ENCODE peak calls at places on chromosomes 3 and 15, in ten cellular contexts. G, N, O, H, T, R, Q, E, I and Z are unnamed samples. For H3K9me3, the result is how much of the 10 kb centered on the place peaks cover.

GRCh38 chr15:48090666-48091065 is 30.1 kb upstream of the SLC24A5 start:
- DNase-seq in G (no peak), N (no peak), O (no peak), H (no peak), T (no peak), R (no peak), Q (no peak), E (no peak), I (no peak), Z (no peak)

GRCh38 chr15:68623301-68623892 is 44.6 kb downstream of the CORO2B start:
- DNase-seq in G (peak), N (no peak), O (no peak), H (no peak), T (peak), R (no peak), Q (no peak), E (peak), I (no peak), Z (peak)

GRCh38 chr3:15754047-15754446 is 43.7 kb downstream of the ANKRD28 start:
- DNase-seq in G (peak), N (no peak), O (peak), H (no peak), T (no peak), R (no peak), Q (no peak), E (no peak), I (no peak), Z (peak)

GRCh38 chr15:54808321-54808720 is 388.4 kb downstream of the RSL24D1 start:
- DNase-seq in G (no peak), N (no peak), O (no peak), H (no peak), T (no peak), R (no peak), Q (no peak), E (no peak), I (no peak), Z (no peak)

GRCh38 chr15:65414841-65415621 is 7.7 kb downstream of the IGDCC4 start:
- DNase-seq in G (peak), N (no peak), O (peak), H (no peak), T (peak), R (no peak), Q (peak), E (peak), I (no peak), Z (peak)

GRCh38 chr15:72521682-72522081 is 47.6 kb downstream of the ARIH1 start:
- DNase-seq in G (peak), N (no peak), O (peak), H (peak), T (no peak), R (no peak), Q (no peak), E (no peak), I (no peak), Z (peak)

GRCh38 chr3:128252083-128252482 is 98.8 kb downstream of the EEFSEC start:
- DNase-seq in G (peak), N (no peak), O (no peak), H (no peak), T (no peak), R (no peak), Q (no peak), E (no peak), I (no peak), Z (no peak)

GRCh38 chr3:190182418-190183043 is 61.8 kb upstream of the P3H2 start:
- DNase-seq in G (peak), N (no peak), O (no peak), H (no peak), T (no peak), R (no peak), Q (peak), E (no peak), I (no peak), Z (peak)

GRCh38 chr3:19885468-19885867 is 48.5 kb downstream of the EFHB start:
- DNase-seq in G (peak), N (no peak), O (peak), H (no peak), T (no peak), R (no peak), Q (peak), E (no peak), I (no peak), Z (peak)

GRCh38 chr3:142027713-142028112 is 121.6 kb downstream of the TFDP2 start:
- DNase-seq in G (no peak), N (no peak), O (peak), H (no peak), T (no peak), R (peak), Q (no peak), E (no peak), I (no peak), Z (peak)

GRCh38 chr3:10526366-10526765 is 21.0 kb upstream of the ATP2B2 start:
- DNase-seq in G (no peak), N (no peak), O (no peak), H (no peak), T (no peak), R (no peak), Q (no peak), E (no peak), I (peak), Z (no peak)

GRCh38 chr3:16332904-16333426 is 68.0 kb downstream of the OXNAD1 start:
- DNase-seq in G (peak), N (no peak), O (no peak), H (no peak), T (no peak), R (no peak), Q (no peak), E (no peak), I (no peak), Z (peak)

GRCh38 chr3:125163739-125164601 is 48.6 kb downstream of the SLC12A8 start:
- DNase-seq in G (no peak), N (no peak), O (no peak), H (no peak), T (peak), R (peak), Q (no peak), E (no peak), I (peak), Z (peak)

GRCh38 chr15:101004986-101005747 is 86.0 kb downstream of the LRRK1 start:
- DNase-seq in G (no peak), N (no peak), O (no peak), H (peak), T (no peak), R (peak), Q (no peak), E (no peak), I (no peak), Z (no peak)

GRCh38 chr3:172201136-172201989 is 162.0 kb downstream of the FNDC3B start:
- DNase-seq in G (peak), N (peak), O (peak), H (peak), T (peak), R (peak), Q (no peak), E (peak), I (peak), Z (peak)

GRCh38 chr15:41258706-41259471 is 27.8 kb downstream of the CHP1 start:
- DNase-seq in G (peak), N (no peak), O (no peak), H (no peak), T (no peak), R (peak), Q (no peak), E (no peak), I (no peak), Z (peak)

GRCh38 chr3:130800829-130801228 is 54.2 kb upstream of the PIK3R4 start:
- DNase-seq in G (no peak), N (no peak), O (no peak), H (no peak), T (no peak), R (no peak), Q (no peak), E (no peak), I (no peak), Z (peak)

GRCh38 chr3:25906132-25906906 is 116.4 kb downstream of the OXSM start:
- DNase-seq in G (peak), N (no peak), O (no peak), H (no peak), T (no peak), R (no peak), Q (no peak), E (no peak), I (no peak), Z (no peak)

GRCh38 chr15:43799209-43799944 is 643 bp downstream of the SERINC4 start:
- DNase-seq in G (no peak), N (no peak), O (no peak), H (no peak), T (no peak), R (peak), Q (no peak), E (no peak), I (no peak), Z (no peak)

GRCh38 chr3:9074079-9074478 is 110.8 kb upstream of the RAD18 start:
- DNase-seq in G (peak), N (no peak), O (no peak), H (no peak), T (no peak), R (no peak), Q (no peak), E (no peak), I (no peak), Z (no peak)

GRCh38 chr3:158711886-158712285 is 20.4 kb downstream of the RARRES1 start:
- DNase-seq in G (peak), N (no peak), O (peak), H (no peak), T (no peak), R (no peak), Q (peak), E (no peak), I (no peak), Z (peak)

GRCh38 chr3:47250309-47251060 is 32.1 kb downstream of the KIF9 start:
- DNase-seq in G (peak), N (peak), O (peak), H (peak), T (peak), R (peak), Q (peak), E (peak), I (peak), Z (no peak)

GRCh38 chr3:127492426-127492825 is 98.1 kb downstream of the TPRA1 start:
- DNase-seq in G (no peak), N (no peak), O (no peak), H (no peak), T (no peak), R (no peak), Q (no peak), E (no peak), I (no peak), Z (no peak)

GRCh38 chr3:8839607-8840325 is 70.4 kb upstream of the OXTR start:
- DNase-seq in G (peak), N (no peak), O (no peak), H (no peak), T (no peak), R (no peak), Q (peak), E (no peak), I (no peak), Z (peak)

GRCh38 chr3:171712168-171712938 is 97.9 kb downstream of the PLD1 start:
- DNase-seq in G (peak), N (peak), O (peak), H (no peak), T (no peak), R (no peak), Q (peak), E (no peak), I (no peak), Z (peak)

GRCh38 chr3:98521897-98522537 is 685 bp downstream of the CLDND1 start:
- DNase-seq in G (peak), N (peak), O (peak), H (peak), T (peak), R (peak), Q (peak), E (no peak), I (no peak), Z (peak)

GRCh38 chr15:63122002-63122893 is 587 bp downstream of the LACTB start:
- DNase-seq in G (peak), N (peak), O (peak), H (peak), T (peak), R (peak), Q (peak), E (peak), I (peak), Z (peak)

GRCh38 chr3:53891500-53892334 is at the start of gene SELENOK:
- DNase-seq in G (peak), N (peak), O (peak), H (peak), T (peak), R (peak), Q (peak), E (peak), I (peak), Z (peak)

GRCh38 chr3:113697192-113698090 is 999 bp upstream of the USF3 start:
- DNase-seq in G (peak), N (peak), O (no peak), H (peak), T (no peak), R (peak), Q (peak), E (no peak), I (no peak), Z (peak)

GRCh38 chr3:125024817-125025216 is 31.0 kb downstream of the HEG1 start:
- DNase-seq in G (no peak), N (no peak), O (no peak), H (no peak), T (peak), R (no peak), Q (no peak), E (peak), I (no peak), Z (no peak)

GRCh38 chr15:93900476-93901400 is 330.6 kb upstream of the MCTP2 start:
- DNase-seq in G (no peak), N (no peak), O (no peak), H (no peak), T (no peak), R (no peak), Q (no peak), E (no peak), I (no peak), Z (no peak)

GRCh38 chr3:71102111-71103039 is 481.2 kb downstream of the FOXP1 start:
- DNase-seq in G (peak), N (no peak), O (peak), H (no peak), T (no peak), R (no peak), Q (no peak), E (no peak), I (no peak), Z (peak)

GRCh38 chr3:73510298-73510697 is 114.4 kb downstream of the PDZRN3 start:
- DNase-seq in G (no peak), N (no peak), O (no peak), H (no peak), T (no peak), R (no peak), Q (no peak), E (no peak), I (no peak), Z (no peak)

GRCh38 chr15:77702211-77702957 is 69.7 kb upstream of the LINGO1 start:
- DNase-seq in G (peak), N (no peak), O (no peak), H (peak), T (peak), R (peak), Q (peak), E (no peak), I (no peak), Z (peak)

GRCh38 chr3:136428167-136428566 is 178.0 kb downstream of the PCCB start:
- DNase-seq in G (no peak), N (no peak), O (no peak), H (no peak), T (no peak), R (no peak), Q (no peak), E (no peak), I (no peak), Z (peak)

GRCh38 chr3:17481116-17481515 is 261.3 kb downstream of the TBC1D5 start:
- DNase-seq in G (no peak), N (no peak), O (no peak), H (no peak), T (peak), R (no peak), Q (no peak), E (peak), I (peak), Z (no peak)

GRCh38 chr3:179495483-179495882 is 44.2 kb upstream of the GNB4 start:
- DNase-seq in G (no peak), N (no peak), O (no peak), H (no peak), T (no peak), R (no peak), Q (no peak), E (no peak), I (no peak), Z (no peak)
- H3K9me3 ChIP-seq in G (under half), N (under half), O (under half), H (under half), T (under half), R (under half), Q (under half), E (half or more), I (under half), Z (under half)

GRCh38 chr3:154819491-154819890 is 260.6 kb upstream of the MME start:
- DNase-seq in G (no peak), N (no peak), O (no peak), H (no peak), T (no peak), R (no peak), Q (no peak), E (no peak), I (no peak), Z (no peak)

GRCh38 chr3:154818676-154819255 is 261.4 kb upstream of the MME start:
- DNase-seq in G (no peak), N (no peak), O (no peak), H (no peak), T (no peak), R (no peak), Q (no peak), E (no peak), I (no peak), Z (no peak)
- TF ChIP-seq CTCF in G (no peak), N (no peak), O (no peak), H (no peak), T (no peak), R (no peak), Q (no peak), E (no peak), I (no peak), Z (no peak)

GRCh38 chr15:27714675-27715074 is 384.4 kb downstream of the OCA2 start:
- DNase-seq in G (no peak), N (no peak), O (no peak), H (no peak), T (no peak), R (no peak), Q (no peak), E (no peak), I (no peak), Z (no peak)
- H3K9me3 ChIP-seq in G (under half), N (under half), O (half or more), H (under half), T (under half), R (under half), Q (under half), E (half or more), I (under half), Z (under half)

GRCh38 chr3:63232764-63233396 is 45.2 kb upstream of the SYNPR start:
- DNase-seq in G (peak), N (no peak), O (no peak), H (no peak), T (no peak), R (no peak), Q (no peak), E (no peak), I (no peak), Z (peak)
- TF ChIP-seq CTCF in G (peak), N (no peak), O (peak), H (peak), T (no peak), R (peak), Q (peak), E (peak), I (peak), Z (no peak)

DNA sequence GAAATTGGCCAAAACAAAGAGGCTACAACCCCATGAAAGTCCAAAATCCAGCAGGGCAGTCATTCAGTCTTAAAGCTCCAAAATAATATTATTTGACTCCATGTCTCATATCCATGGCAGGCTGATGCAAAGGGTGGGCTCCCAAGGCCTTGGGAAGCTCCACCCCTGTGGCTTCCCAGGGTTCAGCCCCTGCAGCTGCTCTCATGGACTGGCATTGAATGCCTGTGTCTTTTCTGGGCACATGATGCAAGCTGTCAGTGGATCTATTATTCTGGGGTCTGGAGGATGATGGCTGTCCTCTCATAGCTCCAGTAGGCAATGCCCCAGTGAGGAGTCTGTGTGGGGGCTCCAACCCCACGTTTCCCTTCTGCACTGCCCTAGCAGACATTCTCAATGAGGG is 81.8 kb downstream of the ZMAT3 start:
- DNase-seq in G (no peak), N (no peak), O (no peak), H (no peak), T (no peak), R (no peak), Q (no peak), E (no peak), I (no peak), Z (no peak)
- H3K9me3 ChIP-seq in G (under half), N (under half), O (under half), H (under half), T (under half), R (under half), Q (under half), E (half or more), I (under half), Z (under half)

GRCh38 chr3:151660890-151661289 is 72.8 kb upstream of the AADACL2 start:
- DNase-seq in G (no peak), N (no peak), O (peak), H (no peak), T (no peak), R (no peak), Q (no peak), E (no peak), I (no peak), Z (no peak)
- TF ChIP-seq CTCF in G (peak), N (no peak), O (peak), H (peak), T (peak), R (no peak), Q (peak), E (peak), I (peak), Z (no peak)

GRCh38 chr15:99590913-99591646 is 25.3 kb downstream of the MEF2A start:
- DNase-seq in G (no peak), N (no peak), O (no peak), H (no peak), T (no peak), R (no peak), Q (no peak), E (no peak), I (no peak), Z (no peak)

GRCh38 chr15:99592135-99592845 is 26.5 kb downstream of the MEF2A start:
- DNase-seq in G (peak), N (no peak), O (peak), H (no peak), T (no peak), R (no peak), Q (no peak), E (no peak), I (no peak), Z (peak)

GRCh38 chr15:99589801-99590200 is 24.0 kb downstream of the MEF2A start:
- DNase-seq in G (no peak), N (no peak), O (no peak), H (no peak), T (no peak), R (no peak), Q (no peak), E (no peak), I (no peak), Z (no peak)

GRCh38 chr15:99594916-99595315 is 29.1 kb downstream of the MEF2A start:
- DNase-seq in G (peak), N (no peak), O (no peak), H (no peak), T (no peak), R (no peak), Q (no peak), E (no peak), I (no peak), Z (peak)

GRCh38 chr15:99593070-99593469 is 27.3 kb downstream of the MEF2A start:
- DNase-seq in G (no peak), N (no peak), O (no peak), H (no peak), T (no peak), R (no peak), Q (no peak), E (no peak), I (no peak), Z (no peak)
- H3K9me3 ChIP-seq in G (under half), N (under half), O (under half), H (under half), T (under half), R (under half), Q (under half), E (under half), I (under half), Z (under half)